ENCODE peak calls at places on chromosomes 6 and 20, in nine cellular contexts. Y is fibroblast of pulmonary artery; F is activated gamma-delta T cell treated with anti-CD3 and anti-CD28 coated beads, Interleukin-2, amount 50 U/mL, for 16 hours; D is endothelial cell; G is GDM1; N is NCI-H1105 treated with DMSO at 0.1 percent for 48 hours; C is GM23248; I is Right ventricle myocardium superior; E is brain microvascular endothelial cell. R is an unnamed sample.

GRCh38 chr20:12030470-12030869 is 112.8 kb downstream of the BTBD3 start:
- DNase-seq in I (no peak), D (no peak), F (no peak), N (no peak), C (no peak), Y (no peak), G (no peak), E (no peak), R (no peak)

GRCh38 chr20:47368301-47368700 is 11.8 kb upstream of the ZMYND8 start:
- DNase-seq in D (no peak), Y (no peak), I (no peak), C (no peak), G (no peak), N (no peak), E (no peak), F (no peak), R (no peak)

GRCh38 chr6:85417336-85417735 is 32.5 kb upstream of the NT5E start:
- DNase-seq in F (no peak), N (no peak), G (no peak), Y (no peak), D (no peak), I (no peak), E (no peak), C (peak), R (no peak)

GRCh38 chr20:44861547-44862006 is 23.9 kb upstream of the YWHAB start:
- DNase-seq in I (peak), D (no peak), N (no peak), C (peak), Y (peak), E (peak), G (no peak), F (no peak), R (no peak)

GRCh38 chr20:37342231-37343177 is 3.4 kb upstream of the SRC start:
- DNase-seq in Y (no peak), E (no peak), N (no peak), F (no peak), D (no peak), C (peak), I (no peak), G (no peak), R (peak)

GRCh38 chr6:79543886-79544285 is 6.7 kb upstream of the LCA5 start:
- DNase-seq in G (no peak), C (no peak), I (no peak), E (no peak), Y (no peak), N (peak), F (no peak), D (no peak), R (no peak)

GRCh38 chr20:49914310-49915117 is 815 bp downstream of the SPATA2 start:
- DNase-seq in F (no peak), I (no peak), E (no peak), G (no peak), C (peak), N (no peak), Y (no peak), D (peak), R (no peak)

GRCh38 chr6:53869964-53870363 is 75.2 kb downstream of the LRRC1 start:
- DNase-seq in C (no peak), F (no peak), E (no peak), N (no peak), G (no peak), D (no peak), Y (peak), I (no peak), R (no peak)

GRCh38 chr6:104940881-104941693 is 15.8 kb upstream of the LIN28B start:
- DNase-seq in Y (peak), N (no peak), F (no peak), G (peak), C (peak), D (peak), I (peak), E (no peak), R (no peak)

GRCh38 chr20:51420111-51420510 is 122.4 kb downstream of the NFATC2 start:
- DNase-seq in N (no peak), F (no peak), Y (peak), G (no peak), D (no peak), C (peak), I (no peak), E (peak), R (no peak)

GRCh38 chr6:23414204-23414501 is 711.9 kb upstream of the NRSN1 start:
- DNase-seq in C (peak), F (no peak), E (peak), I (no peak), G (peak), Y (peak), N (peak), D (no peak), R (no peak)

GRCh38 chr6:42222450-42222849 is 4.8 kb upstream of the MRPS10 start:
- DNase-seq in N (no peak), Y (no peak), D (no peak), I (no peak), F (no peak), G (no peak), E (no peak), C (no peak), R (no peak)

GRCh38 chr6:17315262-17315661 is 34.1 kb downstream of the RBM24 start:
- DNase-seq in I (no peak), D (no peak), F (no peak), N (no peak), Y (no peak), C (no peak), G (no peak), E (no peak), R (no peak)

GRCh38 chr6:16059496-16059895 is 69.4 kb upstream of the MYLIP start:
- DNase-seq in E (no peak), F (no peak), Y (no peak), N (peak), C (no peak), I (no peak), D (no peak), G (no peak), R (no peak)

GRCh38 chr6:138182939-138183791 is 21.4 kb downstream of the ARFGEF3 start:
- DNase-seq in D (no peak), Y (no peak), C (no peak), F (no peak), N (peak), E (no peak), G (no peak), I (no peak), R (no peak)

GRCh38 chr6:134520181-134521115 is 202.5 kb upstream of the SGK1 start:
- DNase-seq in N (no peak), C (peak), D (no peak), E (no peak), I (no peak), F (no peak), Y (peak), G (no peak), R (no peak)

GRCh38 chr6:111552999-111553398 is 52.7 kb downstream of the TRAF3IP2 start:
- DNase-seq in I (no peak), E (no peak), F (no peak), N (peak), Y (no peak), G (no peak), C (no peak), D (no peak), R (no peak)

GRCh38 chr6:82040405-82041221 is 206.9 kb downstream of the IBTK start:
- DNase-seq in E (peak), Y (peak), G (peak), D (peak), F (no peak), I (no peak), C (peak), N (peak), R (no peak)

GRCh38 chr6:169858293-169858934 is 107.0 kb downstream of the ERMARD start:
- DNase-seq in E (no peak), G (no peak), F (no peak), Y (no peak), N (no peak), D (no peak), C (no peak), I (peak), R (peak)

GRCh38 chr6:34575326-34575725 is 19.2 kb upstream of the SPDEF start:
- DNase-seq in N (no peak), F (no peak), I (no peak), C (no peak), Y (no peak), E (no peak), G (no peak), D (no peak), R (no peak)

GRCh38 chr6:146189131-146189530 is 160.3 kb downstream of the GRM1 start:
- DNase-seq in Y (no peak), E (no peak), I (no peak), G (no peak), C (no peak), F (no peak), D (no peak), N (no peak), R (no peak)

GRCh38 chr6:85394853-85395538 is 54.9 kb upstream of the NT5E start:
- DNase-seq in C (no peak), D (no peak), E (no peak), Y (peak), F (no peak), N (peak), G (no peak), I (no peak), R (no peak)

GRCh38 chr20:32316667-32317066 is 39.2 kb downstream of the KIF3B start:
- DNase-seq in N (no peak), Y (no peak), G (no peak), F (no peak), I (no peak), D (no peak), C (peak), E (peak), R (no peak)

GRCh38 chr20:61516398-61517208 is 264.5 kb downstream of the CDH4 start:
- DNase-seq in D (no peak), N (no peak), G (no peak), F (no peak), Y (no peak), C (peak), E (no peak), I (no peak), R (no peak)

GRCh38 chr20:46119028-46119546 is 973 bp downstream of the CD40 start:
- DNase-seq in E (no peak), D (no peak), G (no peak), F (no peak), N (no peak), Y (no peak), C (no peak), I (no peak), R (no peak)

GRCh38 chr6:136525586-136526195 is 24.5 kb downstream of the MAP7 start:
- DNase-seq in E (no peak), D (no peak), I (no peak), N (no peak), Y (peak), G (no peak), F (no peak), C (no peak), R (no peak)

GRCh38 chr6:30238178-30238795 is 25.1 kb upstream of the TRIM26 start:
- DNase-seq in N (peak), F (no peak), Y (peak), I (no peak), G (no peak), E (peak), C (peak), D (no peak), R (no peak)

R was measured in left lung.